ENCODE peak calls at places on chromosomes 1 and 21, in seven cellular contexts. O, G, C, X, P, Y and B are unnamed samples.

GRCh38 chr1:201686709-201687455 is 142.1 kb upstream of the IPO9 start:
- DNase-seq in X (no peak), Y (no peak), O (no peak), G (no peak), C (no peak), P (no peak), B (no peak)

GRCh38 chr1:109201123-109201703 is 12.5 kb upstream of the SARS1 start:
- DNase-seq in Y (peak; percentile 5), O (no peak), P (peak; percentile 44), X (peak; percentile 50), C (peak; percentile 86), G (no peak), B (peak; percentile 58)

GRCh38 chr1:171128463-171128862 is 37.8 kb downstream of the FMO3 start:
- DNase-seq in C (no peak), Y (no peak), X (no peak), G (no peak), P (no peak), O (no peak), B (no peak)

GRCh38 chr1:27233677-27234053 is 767 bp upstream of the WDTC1 start:
- DNase-seq in G (no peak), O (no peak), Y (peak; percentile 3), C (no peak), X (no peak), P (no peak), B (no peak)

GRCh38 chr1:167482184-167482583 is 36.1 kb downstream of the CD247 start:
- DNase-seq in X (no peak), O (no peak), P (no peak), C (no peak), G (no peak), Y (peak; percentile 64), B (no peak)

GRCh38 chr1:37498872-37499617 is 15.5 kb downstream of the MEAF6 start:
- DNase-seq in Y (no peak), C (peak; percentile 73), P (peak; percentile 61), O (no peak), G (no peak), X (no peak), B (no peak)

GRCh38 chr1:26081267-26082019 is 14.0 kb upstream of the TRIM63 start:
- DNase-seq in Y (no peak), X (no peak), C (no peak), P (no peak), G (no peak), O (no peak), B (no peak)

GRCh38 chr1:41461790-41462679 is 22.4 kb downstream of the EDN2 start:
- DNase-seq in P (no peak), C (peak; percentile 49), G (no peak), Y (no peak), O (no peak), X (no peak), B (no peak)

GRCh38 chr1:38451541-38451993 is 405.0 kb upstream of the POU3F1 start:
- DNase-seq in C (peak; percentile 4), O (no peak), P (no peak), X (no peak), G (peak; percentile 8), Y (no peak), B (peak; percentile 15)

GRCh38 chr1:40476924-40477679 is at the start of gene ZFP69:
- DNase-seq in G (peak; percentile 70), X (peak; percentile 85), Y (peak; percentile 63), O (no peak), C (peak; percentile 69), P (peak; percentile 64), B (no peak)

GRCh38 chr1:3518256-3518655 is 63.8 kb downstream of the ARHGEF16 start:
- DNase-seq in X (no peak), G (no peak), C (no peak), Y (no peak), O (no peak), P (peak; percentile 33), B (no peak)

GRCh38 chr21:36024782-36025181 is 35.5 kb downstream of the SETD4 start:
- DNase-seq in P (no peak), O (no peak), G (no peak), Y (no peak), C (no peak), X (no peak), B (no peak)